ENCODE peak calls at places on chromosomes 3 and 15, in five cellular contexts. X is heart left ventricle, W is keratinocyte, Z is cardiac muscle cell, A is IMR-90. B is an unnamed sample. For H3K4me1 and H3K36me3, the result is how much of the 10 kb centered on the place peaks cover.

GRCh38 chr15:88894819-88895767 is at the start of gene HAPLN3:
- DNase-seq in W (no peak), Z (peak), X (no peak), A (peak), B (no peak)

GRCh38 chr3:119011528-119011927 is 23.1 kb downstream of the IGSF11 start:
- DNase-seq in W (no peak), A (no peak), X (no peak), Z (no peak), B (no peak)

GRCh38 chr3:45026957-45027356 is 854 bp downstream of the CLEC3B start:
- DNase-seq in W (no peak), A (peak), X (peak), Z (peak), B (peak)

GRCh38 chr3:184155644-184156521 is 706 bp downstream of the DVL3 start:
- DNase-seq in A (peak), Z (no peak), X (peak), W (no peak), B (no peak)

GRCh38 chr15:80828796-80829195 is 49.6 kb downstream of the CEMIP start:
- DNase-seq in A (no peak), X (no peak), W (no peak), Z (no peak), B (no peak)

GRCh38 chr3:142705256-142705655 is 18.6 kb upstream of the TRPC1 start:
- DNase-seq in A (no peak), W (no peak), Z (peak), X (no peak), B (no peak)

GRCh38 chr3:189144645-189145044 is 27.1 kb upstream of the TPRG1 start:
- DNase-seq in A (peak), W (no peak), X (no peak), Z (peak), B (no peak)

GRCh38 chr3:129058441-129059194 is 2.0 kb upstream of the GP9 start:
- DNase-seq in A (no peak), W (no peak), X (no peak), Z (no peak), B (no peak)

GRCh38 chr3:68089572-68089991 is 435.2 kb upstream of the SUCLG2 start:
- DNase-seq in A (peak), W (no peak), X (no peak), Z (no peak), B (no peak)

GRCh38 chr3:148718982-148719862 is 21.5 kb downstream of the AGTR1 start:
- DNase-seq in W (no peak), Z (peak), X (no peak), A (peak), B (no peak)

GRCh38 chr3:17642474-17642873 is 100.0 kb downstream of the TBC1D5 start:
- DNase-seq in Z (peak), X (no peak), W (no peak), A (no peak), B (no peak)

GRCh38 chr3:55790596-55791350 is 303.7 kb upstream of the WNT5A start:
- DNase-seq in X (no peak), Z (no peak), W (no peak), A (no peak), B (no peak)

GRCh38 chr3:169354774-169355501 is 308.6 kb downstream of the MECOM start:
- DNase-seq in Z (no peak), A (no peak), X (no peak), W (no peak), B (no peak)

GRCh38 chr3:117660941-117661635 is 951.5 kb downstream of the TUSC7 start:
- DNase-seq in W (no peak), Z (peak), A (peak), X (no peak), B (no peak)

GRCh38 chr3:177597325-177598109 is 400.2 kb upstream of the TBL1XR1 start:
- DNase-seq in Z (peak), W (no peak), A (peak), X (peak), B (no peak)

GRCh38 chr3:43152649-43153048 is 46.8 kb upstream of the POMGNT2 start:
- DNase-seq in X (no peak), Z (peak), W (no peak), A (no peak), B (no peak)

GRCh38 chr3:192831111-192831644 is 86.5 kb downstream of the MB21D2 start:
- DNase-seq in W (no peak), Z (peak), A (peak), X (no peak), B (no peak)

GRCh38 chr15:71168163-71168832 is 53.0 kb downstream of the THSD4 start:
- DNase-seq in Z (no peak), W (no peak), A (no peak), X (peak), B (no peak)

GRCh38 chr3:184305577-184305976 is 6.5 kb downstream of the PSMD2 start:
- DNase-seq in A (peak), Z (peak), X (no peak), W (no peak), B (no peak)

GRCh38 chr3:113516115-113516505 is 1.2 kb upstream of the SPICE1 start:
- DNase-seq in X (no peak), Z (no peak), A (no peak), W (no peak), B (no peak)

GRCh38 chr3:25273582-25274171 is 154.4 kb upstream of the RARB start:
- DNase-seq in X (no peak), A (no peak), W (no peak), Z (no peak), B (no peak)

GRCh38 chr3:186788482-186789370 is 5.3 kb downstream of the EIF4A2 start:
- DNase-seq in Z (no peak), A (no peak), X (no peak), W (no peak), B (no peak)

GRCh38 chr3:58117561-58118305 is 93.0 kb downstream of the DNASE1L3 start:
- DNase-seq in X (peak), W (no peak), Z (peak), A (peak), B (no peak)

GRCh38 chr3:158532099-158532734 is 38.8 kb upstream of the MLF1 start:
- DNase-seq in X (no peak), Z (peak), W (no peak), A (peak), B (no peak)

GRCh38 chr15:101111570-101112262 is 140.1 kb downstream of the CHSY1 start:
- DNase-seq in W (no peak), Z (no peak), X (no peak), A (no peak), B (no peak)

GRCh38 chr15:53434174-53434678 is 325.2 kb downstream of the WDR72 start:
- DNase-seq in Z (no peak), A (no peak), W (no peak), X (no peak), B (no peak)

GRCh38 chr15:68652141-68652540 is 73.3 kb downstream of the CORO2B start:
- DNase-seq in Z (no peak), X (peak), W (no peak), A (no peak), B (no peak)

GRCh38 chr3:4982773-4983738 is 3.8 kb downstream of the BHLHE40 start:
- DNase-seq in X (no peak), W (no peak), A (peak), Z (no peak), B (no peak)

GRCh38 chr3:129650256-129650872 is 43.9 kb upstream of the PLXND1 start:
- DNase-seq in Z (peak), W (peak), A (peak), X (peak), B (peak)

GRCh38 chr3:69524826-69525225 is 138.9 kb upstream of the FRMD4B start:
- DNase-seq in A (no peak), Z (no peak), X (no peak), W (no peak), B (no peak)
- H3K4me1 ChIP-seq in A (under half), Z (under half), X (under half), W (under half), B (under half)

DNA sequence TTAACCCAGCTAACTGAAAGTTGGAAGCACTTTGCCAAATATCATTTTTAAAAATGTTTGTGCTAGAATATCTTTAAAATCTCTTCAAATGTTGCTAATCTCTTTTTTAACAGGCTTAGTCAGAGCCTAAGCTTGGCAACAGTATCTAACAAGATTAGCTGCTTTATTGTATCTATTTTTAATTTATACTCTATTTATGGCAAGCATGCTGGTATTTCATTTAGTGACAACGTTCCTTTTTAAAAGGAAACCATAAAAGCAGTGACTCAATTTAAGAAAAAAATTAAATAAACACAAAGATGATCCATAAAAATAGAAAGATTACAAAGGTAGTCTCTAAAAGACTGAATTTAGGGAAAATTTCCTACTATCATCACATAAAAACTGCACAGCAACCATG is 40.5 kb downstream of the SLC12A6 start:
- DNase-seq in A (peak), X (no peak), Z (no peak), W (no peak), B (no peak)
- H3K4me3 ChIP-seq in A (no peak), X (no peak), Z (no peak), W (no peak), B (peak)

GRCh38 chr3:12603969-12604368 is 47.1 kb downstream of the MKRN2 start:
- DNase-seq in Z (no peak), X (no peak), W (no peak), A (no peak), B (no peak)

GRCh38 chr3:12598890-12599289 is 42.0 kb downstream of the MKRN2 start:
- DNase-seq in W (no peak), X (no peak), Z (no peak), A (no peak), B (no peak)

DNA sequence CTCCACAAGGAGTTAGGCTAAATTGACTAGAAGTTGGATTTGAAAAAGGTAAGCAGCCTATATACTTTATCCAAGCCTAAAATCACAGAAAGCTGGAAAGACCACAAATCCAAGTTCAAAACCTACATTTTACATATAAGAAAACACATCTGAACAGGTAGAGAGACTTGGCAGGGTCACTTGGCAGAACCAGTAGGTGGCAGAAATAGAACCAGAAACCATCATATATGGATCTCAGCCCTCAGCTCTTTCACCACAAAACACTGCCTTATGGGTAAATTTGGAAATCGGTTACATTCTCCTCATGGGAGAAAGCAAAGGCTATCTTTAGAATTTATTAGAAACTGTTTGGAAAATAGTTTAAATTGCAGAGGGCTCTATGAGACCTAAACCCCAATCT is 44.2 kb downstream of the MKRN2 start:
- DNase-seq in Z (peak), A (no peak), W (no peak), X (no peak), B (no peak)
- H3K36me3 ChIP-seq in Z (half or more), A (under half), W (under half), X (half or more), B (under half)

GRCh38 chr15:59642351-59642750 is 15.0 kb downstream of the GTF2A2 start:
- DNase-seq in W (no peak), Z (peak), A (no peak), X (no peak), B (no peak)
- H3K4me1 ChIP-seq in W (under half), Z (under half), A (under half), X (under half), B (under half)

GRCh38 chr3:194983620-194984019 is 287.3 kb downstream of the XXYLT1 start:
- DNase-seq in W (no peak), A (no peak), X (no peak), Z (no peak), B (no peak)

GRCh38 chr3:194986208-194987043 is 284.5 kb downstream of the XXYLT1 start:
- DNase-seq in W (peak), X (no peak), A (no peak), Z (no peak), B (no peak)

GRCh38 chr3:194984026-194984425 is 286.9 kb downstream of the XXYLT1 start:
- DNase-seq in X (no peak), A (no peak), Z (no peak), W (no peak), B (no peak)

GRCh38 chr3:194984624-194985023 is 286.3 kb downstream of the XXYLT1 start:
- DNase-seq in W (no peak), A (no peak), X (no peak), Z (no peak), B (no peak)

DNA sequence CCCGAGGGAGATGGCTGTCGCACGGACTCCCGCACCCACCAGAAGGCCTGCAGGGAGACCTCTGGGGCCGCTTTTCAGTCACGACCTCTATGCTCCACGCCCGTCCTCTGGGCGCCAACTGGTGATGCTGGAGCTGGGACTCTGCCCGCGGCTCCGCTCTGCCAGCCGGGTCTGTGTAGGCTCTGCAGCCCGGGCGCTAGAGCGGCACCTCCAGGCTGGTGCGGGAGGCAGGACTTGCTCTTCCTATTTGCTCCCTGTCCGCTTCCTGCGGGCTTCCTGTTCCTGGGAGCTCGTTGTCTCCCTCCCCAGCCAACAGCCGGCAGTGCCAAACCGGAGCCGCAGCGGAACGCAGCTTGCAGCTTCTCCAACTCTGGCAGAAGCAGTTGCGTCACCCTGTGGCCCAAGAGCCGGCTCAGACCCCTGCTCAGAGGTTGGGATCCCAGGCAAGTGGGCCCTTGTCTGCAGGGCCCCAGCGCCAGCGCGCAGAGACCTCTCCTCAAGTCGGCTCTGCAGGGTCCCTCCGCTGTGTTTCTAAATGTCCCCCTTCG is 285.9 kb downstream of the XXYLT1 start:
- DNase-seq in X (peak), Z (peak), A (peak), W (peak), B (no peak)
- H3K4me3 ChIP-seq in X (peak), Z (no peak), A (no peak), W (no peak), B (peak)

GRCh38 chr3:72836409-72836808 is 11.8 kb downstream of the SHQ1 start:
- DNase-seq in X (no peak), A (no peak), Z (no peak), W (no peak), B (no peak)
- H3K36me3 ChIP-seq in X (under half), A (under half), Z (under half), W (under half), B (under half)

GRCh38 chr15:39363761-39364586 is 216.9 kb upstream of the THBS1 start:
- DNase-seq in X (no peak), Z (peak), W (no peak), A (no peak), B (no peak)
- H3K4me1 ChIP-seq in X (under half), Z (under half), W (under half), A (under half), B (under half)

B was measured in thoracic aorta.